ENCODE peak calls at places on chromosomes 7 and 10, in six cellular contexts. C is RWPE1, K is anterior cingulate cortex, Y is T follicular helper cell, P is neuronal stem cell, M is mesendoderm. S is an unnamed sample.

GRCh38 chr10:112835933-112836564 is 114.0 kb upstream of the TCF7L2 start:
- DNase-seq in P (no peak), M (no peak), K (no peak), Y (no peak), C (no peak), S (no peak)

GRCh38 chr10:46536781-46537180 is 19.7 kb downstream of the GPRIN2 start:
- DNase-seq in P (no peak), K (no peak), C (no peak), M (no peak), Y (no peak), S (no peak)

GRCh38 chr7:18445483-18445882 is 50.1 kb upstream of the HDAC9 start:
- DNase-seq in P (no peak), M (peak), K (no peak), Y (no peak), C (no peak), S (no peak)

GRCh38 chr7:46355331-46355730 is 434.3 kb upstream of the IGFBP3 start:
- DNase-seq in K (no peak), P (no peak), C (no peak), M (no peak), Y (no peak), S (no peak)

GRCh38 chr10:44195120-44196007 is 189.5 kb downstream of the CXCL12 start:
- DNase-seq in Y (no peak), K (no peak), C (peak), M (no peak), P (no peak), S (peak)

GRCh38 chr7:128030999-128031681 is at the start of gene LRRC4:
- DNase-seq in Y (no peak), K (peak), M (peak), C (peak), P (peak), S (peak)

GRCh38 chr7:6453737-6454136 is 6.0 kb upstream of the DAGLB start:
- DNase-seq in P (no peak), M (no peak), Y (no peak), C (peak), K (no peak), S (peak)

GRCh38 chr7:28351450-28351849 is 60.9 kb upstream of the CREB5 start:
- DNase-seq in C (no peak), M (no peak), Y (no peak), P (no peak), K (no peak), S (no peak)

GRCh38 chr7:106793015-106793651 is 71.9 kb upstream of the PIK3CG start:
- DNase-seq in Y (peak), P (no peak), M (peak), K (no peak), C (peak), S (no peak)

GRCh38 chr7:47759056-47759706 is 177.3 kb upstream of the TNS3 start:
- DNase-seq in M (no peak), C (peak), P (no peak), Y (no peak), K (no peak), S (no peak)

GRCh38 chr7:13117103-13117502 is 429.7 kb downstream of the ARL4A start:
- DNase-seq in M (peak), P (no peak), C (peak), K (no peak), Y (no peak), S (no peak)

GRCh38 chr7:110119883-110120581 is 970.9 kb upstream of the LRRN3 start:
- DNase-seq in Y (no peak), P (no peak), K (no peak), C (peak), M (peak), S (peak)

GRCh38 chr10:16440396-16441105 is 3.7 kb downstream of the PTER start:
- DNase-seq in P (no peak), M (peak), Y (no peak), K (no peak), C (peak), S (peak)

GRCh38 chr7:138435231-138435919 is 24.7 kb upstream of the TRIM24 start:
- DNase-seq in Y (no peak), M (no peak), P (no peak), K (no peak), C (peak), S (no peak)

GRCh38 chr7:45089314-45089891 is 634 bp upstream of the NACAD start:
- DNase-seq in C (peak), K (peak), Y (peak), P (peak), M (peak), S (peak)

GRCh38 chr7:41508755-41509154 is 194.1 kb downstream of the INHBA start:
- DNase-seq in Y (no peak), P (no peak), M (no peak), K (no peak), C (no peak), S (no peak)

GRCh38 chr10:34156781-34157425 is 658.2 kb downstream of the PARD3 start:
- DNase-seq in K (no peak), M (no peak), Y (no peak), C (peak), P (no peak), S (no peak)

GRCh38 chr10:6136215-6137201 is 47.7 kb downstream of the RBM17 start:
- DNase-seq in K (no peak), P (no peak), C (peak), M (peak), Y (no peak), S (peak)

GRCh38 chr7:101942603-101943210 is 125.3 kb downstream of the CUX1 start:
- DNase-seq in P (no peak), M (no peak), K (no peak), Y (no peak), C (peak), S (no peak)

GRCh38 chr7:156578578-156578940 is 62.0 kb upstream of the RNF32 start:
- DNase-seq in P (no peak), C (no peak), K (no peak), Y (no peak), M (peak), S (peak)

GRCh38 chr7:98745722-98746318 is 124.0 kb downstream of the TMEM130 start:
- DNase-seq in P (peak), K (no peak), C (peak), Y (peak), M (peak), S (peak)

GRCh38 chr10:81157649-81158048 is 619.9 kb downstream of the SH2D4B start:
- DNase-seq in M (no peak), Y (no peak), C (no peak), K (no peak), P (no peak), S (no peak)

GRCh38 chr7:120272261-120272895 is 597 bp upstream of the KCND2 start:
- DNase-seq in C (peak), Y (no peak), P (peak), M (peak), K (no peak), S (peak)

GRCh38 chr7:143205560-143206293 is 16.1 kb upstream of the TAS2R40 start:
- DNase-seq in P (no peak), K (no peak), Y (no peak), C (no peak), M (no peak), S (no peak)

GRCh38 chr10:116888380-116889055 is 39.2 kb downstream of the ENO4 start:
- DNase-seq in C (peak), M (peak), K (no peak), P (no peak), Y (no peak), S (peak)

GRCh38 chr10:69253171-69253570 is 25.1 kb upstream of the HK1 start:
- DNase-seq in K (no peak), C (no peak), Y (no peak), P (no peak), M (no peak), S (peak)

GRCh38 chr7:29299986-29300609 is 105.5 kb downstream of the CHN2 start:
- DNase-seq in M (peak), K (no peak), Y (no peak), C (peak), P (no peak), S (peak)

S was measured in islet precursor cell.